ENCODE peak calls at places on chromosomes 12 and 14, in six cellular contexts. C is hepatocyte, I is GM23338, X is HCT116, G is PC-3, S is MM.1S. V is an unnamed sample.
A peak's percentile ranks its signal among the peaks of the same experiment; 100 is the strongest.

GRCh38 chr14:36367985-36368774 is 47.7 kb upstream of the MBIP start:
- DNase-seq in X (no peak), S (no peak), G (peak; percentile 31), C (no peak), I (no peak), V (no peak)

GRCh38 chr12:72330291-72330690 is 58.1 kb downstream of the TRHDE start:
- DNase-seq in I (peak; percentile 45), S (no peak), G (no peak), C (peak; percentile 8), X (no peak), V (peak; percentile 70)

GRCh38 chr12:122545855-122546254 is 18.8 kb downstream of the KNTC1 start:
- DNase-seq in X (no peak), I (no peak), C (no peak), G (no peak), S (no peak), V (no peak)

GRCh38 chr12:130164931-130165330 is 2.7 kb downstream of the FZD10 start:
- DNase-seq in C (no peak), X (no peak), G (no peak), I (no peak), S (no peak), V (peak; percentile 58)

GRCh38 chr14:34460841-34461240 is 1.2 kb downstream of the SPTSSA start:
- DNase-seq in G (peak; percentile 40), X (no peak), S (no peak), C (no peak), I (no peak), V (peak; percentile 29)

GRCh38 chr14:101006008-101006407 is 102.5 kb upstream of the RTL1 start:
- DNase-seq in S (no peak), I (no peak), C (no peak), G (no peak), X (no peak), V (no peak)

GRCh38 chr12:46071769-46072624 is 81.6 kb upstream of the SCAF11 start:
- DNase-seq in C (peak; percentile 85), G (peak; percentile 84), I (peak; percentile 88), X (peak; percentile 58), S (peak; percentile 84), V (peak; percentile 67)

GRCh38 chr12:106644335-106645073 is 61.7 kb downstream of the RFX4 start:
- DNase-seq in S (no peak), G (no peak), I (no peak), C (no peak), X (no peak), V (no peak)

GRCh38 chr14:36807727-36808126 is 146.1 kb downstream of the PAX9 start:
- DNase-seq in X (no peak), C (no peak), I (no peak), G (no peak), S (no peak), V (peak; percentile 21)

GRCh38 chr12:121132601-121133481 is at the start of gene P2RX7:
- DNase-seq in S (peak; percentile 74), X (peak; percentile 56), I (peak; percentile 79), C (peak; percentile 48), G (peak; percentile 95), V (peak; percentile 48)

GRCh38 chr14:73796881-73797539 is 54.6 kb upstream of the PTGR2 start:
- DNase-seq in X (no peak), I (no peak), S (no peak), G (no peak), C (no peak), V (no peak)

GRCh38 chr14:104799657-104800599 is 973 bp upstream of the ZBTB42 start:
- DNase-seq in G (peak; percentile 77), I (peak; percentile 86), S (peak; percentile 66), C (peak; percentile 95), X (no peak), V (peak; percentile 74)

GRCh38 chr12:59500915-59501314 is 94.9 kb upstream of the SLC16A7 start:
- DNase-seq in S (no peak), G (peak; percentile 62), C (no peak), I (no peak), X (no peak), V (no peak)

GRCh38 chr12:58804749-58805148 is 115.6 kb downstream of the LRIG3 start:
- DNase-seq in S (peak; percentile 30), X (peak; percentile 7), G (peak; percentile 40), C (no peak), I (peak; percentile 56), V (peak; percentile 38)

GRCh38 chr12:30154996-30155730 is 371.4 kb upstream of the TMTC1 start:
- DNase-seq in S (no peak), G (no peak), I (no peak), X (no peak), C (no peak), V (no peak)

GRCh38 chr12:25959069-25959961 is 833 bp downstream of the RASSF8 start:
- DNase-seq in C (peak; percentile 76), S (peak; percentile 57), I (peak; percentile 64), X (no peak), G (peak; percentile 77), V (peak; percentile 65)
- TF ChIP-seq EZH2 in C (no peak), S (no peak), I (no peak), X (no peak), G (no peak), V (no peak)

GRCh38 chr14:59389936-59390335 is 75.2 kb downstream of the GPR135 start:
- DNase-seq in G (no peak), X (no peak), C (no peak), I (no peak), S (no peak), V (no peak)

GRCh38 chr14:59395672-59396071 is 69.5 kb downstream of the GPR135 start:
- DNase-seq in X (no peak), C (no peak), I (peak; percentile 11), G (no peak), S (no peak), V (no peak)

GRCh38 chr14:59398841-59399240 is 66.3 kb downstream of the GPR135 start:
- DNase-seq in I (no peak), G (no peak), X (no peak), S (no peak), C (no peak), V (no peak)

GRCh38 chr14:59391388-59391787 is 73.8 kb downstream of the GPR135 start:
- DNase-seq in C (no peak), G (no peak), X (no peak), S (no peak), I (no peak), V (no peak)

GRCh38 chr14:59394268-59394667 is 70.9 kb downstream of the GPR135 start:
- DNase-seq in X (no peak), G (no peak), C (no peak), I (no peak), S (no peak), V (no peak)
- TF ChIP-seq EZH2phosphoT487 in X (no peak), G (no peak), C (no peak), I (no peak), S (no peak), V (no peak)

GRCh38 chr12:4899361-4899760 is 10.3 kb upstream of the KCNA1 start:
- DNase-seq in X (no peak), C (no peak), S (no peak), G (no peak), I (peak; percentile 56), V (peak; percentile 14)
- TF ChIP-seq CTCF in X (peak; percentile 19), C (peak; percentile 31), S (no peak), G (peak; percentile 8), I (peak; percentile 56), V (peak; percentile 45)

GRCh38 chr12:48972213-48973021 is 882 bp upstream of the WNT10B start:
- DNase-seq in G (no peak), S (no peak), C (no peak), I (peak; percentile 38), X (no peak), V (no peak)
- TF ChIP-seq EZH2 in G (no peak), S (no peak), C (peak; percentile 48), I (peak; percentile 74), X (no peak), V (peak; percentile 54)

V was measured in neural progenitor cell.